ENCODE peak calls at places on chromosomes 2 and 18, in nine cellular contexts. U is AG04449, Y is HFF-Myc, C is PC-3, M is foreskin fibroblast, J is AG10803, F is GM12865, Q is fibroblast of the aortic adventitia, W is gastrocnemius medialis. A is an unnamed sample.

GRCh38 chr18:34807106-34807796 is 97.2 kb downstream of the DTNA start:
- DNase-seq in J (no peak), W (no peak), Y (no peak), U (no peak), F (no peak), M (no peak), Q (no peak), C (peak; percentile 73), A (no peak)

GRCh38 chr2:233079473-233079877 is 19.3 kb downstream of the INPP5D start:
- DNase-seq in U (no peak), Q (no peak), M (no peak), Y (no peak), C (no peak), J (no peak), F (peak; percentile 94), W (no peak), A (no peak)

GRCh38 chr2:1395009-1395408 is 18.3 kb upstream of the TPO start:
- DNase-seq in C (no peak), Y (no peak), W (no peak), U (no peak), J (no peak), F (no peak), Q (no peak), M (no peak), A (no peak)

GRCh38 chr2:8203354-8203753 is 478.5 kb upstream of the ID2 start:
- DNase-seq in W (no peak), U (no peak), Y (no peak), M (no peak), J (no peak), F (no peak), Q (no peak), C (no peak), A (no peak)

GRCh38 chr2:197813093-197813787 is 8.8 kb downstream of the PLCL1 start:
- DNase-seq in J (peak; percentile 45), F (peak; percentile 16), M (peak; percentile 71), Q (peak; percentile 55), Y (no peak), C (peak; percentile 67), W (no peak), U (no peak), A (no peak)

GRCh38 chr2:85234879-85235278 is 92.9 kb downstream of the TGOLN2 start:
- DNase-seq in W (no peak), Y (no peak), M (no peak), F (no peak), U (no peak), C (no peak), J (no peak), Q (no peak), A (no peak)

GRCh38 chr2:2919574-2920365 is 457.8 kb downstream of the EIPR1 start:
- DNase-seq in J (no peak), M (no peak), U (no peak), W (no peak), F (no peak), C (no peak), Q (no peak), Y (no peak), A (no peak)

GRCh38 chr2:100893753-100894530 is 74.0 kb downstream of the NPAS2 start:
- DNase-seq in F (peak; percentile 69), W (no peak), U (no peak), Q (no peak), C (peak; percentile 78), J (no peak), Y (no peak), M (no peak), A (no peak)

GRCh38 chr18:74899554-74899953 is 301.9 kb downstream of the ZNF407 start:
- DNase-seq in Q (peak; percentile 4), W (peak; percentile 20), Y (no peak), F (no peak), J (no peak), C (no peak), M (no peak), U (no peak), A (no peak)

GRCh38 chr18:74897971-74898657 is 300.4 kb downstream of the ZNF407 start:
- DNase-seq in Q (peak; percentile 48), Y (peak; percentile 29), J (peak; percentile 51), M (peak; percentile 78), F (no peak), W (no peak), U (peak; percentile 12), C (peak; percentile 76), A (peak; percentile 31)

GRCh38 chr18:74895686-74896085 is 298.0 kb downstream of the ZNF407 start:
- DNase-seq in J (peak; percentile 9), U (no peak), W (no peak), C (peak; percentile 40), Y (no peak), F (no peak), Q (peak; percentile 61), M (peak; percentile 68), A (no peak)

GRCh38 chr18:74898965-74899364 is 301.3 kb downstream of the ZNF407 start:
- DNase-seq in W (no peak), U (no peak), M (peak; percentile 32), F (no peak), Q (peak; percentile 10), C (peak; percentile 72), Y (no peak), J (peak; percentile 19), A (no peak)

GRCh38 chr18:74896390-74896991 is 298.8 kb downstream of the ZNF407 start:
- DNase-seq in C (peak; percentile 73), Q (peak; percentile 3), M (peak; percentile 9), Y (no peak), W (peak; percentile 55), J (no peak), U (no peak), F (peak; percentile 64), A (no peak)
- H3K4me3 ChIP-seq in C (no peak overlapping the region), Q (no peak overlapping the region), M (no peak overlapping the region), Y (no peak overlapping the region), W (no peak overlapping the region), J (no peak overlapping the region), U (no peak overlapping the region), F (no peak overlapping the region), A (no peak overlapping the region)

DNA sequence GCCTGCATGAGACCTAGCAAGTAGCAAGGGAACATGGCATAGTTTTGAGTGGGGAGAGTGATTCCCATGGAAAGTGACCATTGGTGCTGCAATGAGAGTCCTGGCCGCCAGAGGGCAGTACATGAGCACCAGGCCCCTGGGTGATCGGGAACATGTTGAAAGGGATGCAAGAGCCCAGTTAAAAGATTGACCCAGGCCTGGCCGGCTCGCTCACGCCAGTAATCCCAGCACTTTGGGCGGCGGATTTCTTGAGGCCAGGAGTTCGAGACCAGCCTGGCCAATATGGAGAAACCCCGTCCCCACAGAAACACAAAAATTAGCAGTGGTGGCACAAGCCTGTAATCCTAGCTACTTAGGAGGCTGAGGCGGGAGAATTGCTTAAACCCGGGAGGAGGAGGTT is 22.2 kb downstream of the FAP start:
- DNase-seq in F (peak; percentile 68), U (no peak), J (peak; percentile 41), Y (no peak), W (peak; percentile 47), Q (peak; percentile 77), C (peak; percentile 84), M (peak; percentile 71), A (no peak)
- TF ChIP-seq CTCF in F (peak; percentile 93), U (peak; percentile 88), J (peak; percentile 81), Y (peak; percentile 96), W (peak; percentile 62), Q (peak; percentile 97), C (peak; percentile 94), M (peak; percentile 95), A (peak; percentile 96)

GRCh38 chr2:205025580-205026240 is 480.4 kb downstream of the PARD3B start:
- DNase-seq in M (no peak), U (no peak), Y (no peak), J (no peak), Q (no peak), F (no peak), C (no peak), W (no peak), A (no peak)

GRCh38 chr2:205020673-205021072 is 475.4 kb downstream of the PARD3B start:
- DNase-seq in Y (no peak), J (no peak), U (no peak), M (no peak), Q (no peak), C (no peak), W (no peak), F (no peak), A (no peak)

GRCh38 chr2:205022751-205023150 is 477.5 kb downstream of the PARD3B start:
- DNase-seq in J (no peak), F (no peak), U (no peak), M (no peak), Y (no peak), C (no peak), W (no peak), Q (no peak), A (no peak)

GRCh38 chr2:205030695-205031094 is 485.4 kb downstream of the PARD3B start:
- DNase-seq in Y (no peak), U (no peak), Q (no peak), F (no peak), J (no peak), M (no peak), C (no peak), W (no peak), A (no peak)

DNA sequence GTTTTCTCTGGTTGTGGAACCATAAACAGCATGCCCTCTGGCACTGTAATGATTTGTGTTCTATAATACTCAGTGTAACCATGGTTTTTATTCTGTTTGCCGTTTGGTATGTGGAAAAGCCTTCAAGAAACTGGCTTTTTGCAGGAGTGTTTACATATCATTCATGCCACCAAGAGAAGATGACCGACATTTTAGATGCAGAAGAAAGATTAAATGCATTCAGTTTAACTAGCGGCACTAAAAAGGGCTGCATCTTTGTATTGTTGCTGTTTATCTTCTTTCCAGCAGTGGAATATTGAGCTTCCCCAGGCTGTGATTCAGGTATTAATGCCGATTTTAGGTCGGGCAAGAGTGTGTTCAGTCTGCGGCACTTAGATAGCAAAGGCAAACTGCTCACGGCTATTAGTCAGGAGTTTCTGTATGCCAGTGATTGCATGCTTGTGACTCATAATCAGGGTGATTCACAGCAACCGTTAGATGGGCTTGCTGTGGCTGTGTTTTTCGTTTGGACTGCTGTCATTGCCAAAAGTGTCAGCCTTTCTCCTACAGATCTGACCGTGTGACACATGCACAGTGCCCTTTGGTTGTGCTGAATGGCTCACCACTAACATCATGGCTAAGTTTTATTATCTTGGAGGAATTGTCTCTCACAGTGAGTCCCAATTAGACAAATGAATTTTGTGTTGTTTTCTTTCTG is 479.7 kb downstream of the PARD3B start:
- DNase-seq in M (peak; percentile 96), C (peak; percentile 95), J (peak; percentile 94), U (peak; percentile 79), Y (peak; percentile 82), Q (peak; percentile 93), F (no peak), W (peak; percentile 76), A (peak; percentile 85)
- H3K4me3 ChIP-seq in M (peak overlapping the region; percentile 29), C (peak overlapping the region; percentile 49), J (peak overlapping the region; percentile 49), U (peak overlapping the region; percentile 48), Y (peak overlapping the region; percentile 13), Q (no peak overlapping the region), F (no peak overlapping the region), W (peak overlapping the region; percentile 42), A (no peak overlapping the region)

GRCh38 chr2:111666160-111666559 is 217.8 kb downstream of the ANAPC1 start:
- DNase-seq in M (no peak), Q (no peak), U (no peak), Y (no peak), F (no peak), C (no peak), W (no peak), J (no peak), A (no peak)

GRCh38 chr2:111668274-111668616 is 215.7 kb downstream of the ANAPC1 start:
- DNase-seq in J (no peak), Q (no peak), C (no peak), U (no peak), W (no peak), Y (no peak), F (no peak), M (no peak), A (no peak)

GRCh38 chr2:111668741-111669140 is 215.3 kb downstream of the ANAPC1 start:
- DNase-seq in M (no peak), F (peak; percentile 5), Q (no peak), J (no peak), U (no peak), C (no peak), Y (no peak), W (no peak), A (no peak)

GRCh38 chr2:111667001-111667400 is 217.0 kb downstream of the ANAPC1 start:
- DNase-seq in Q (no peak), M (no peak), F (no peak), J (no peak), C (no peak), Y (no peak), U (no peak), W (no peak), A (no peak)

GRCh38 chr2:111667542-111668273 is 216.3 kb downstream of the ANAPC1 start:
- DNase-seq in F (no peak), U (no peak), J (peak; percentile 86), Y (no peak), C (peak; percentile 68), W (no peak), Q (peak; percentile 92), M (peak; percentile 88), A (peak; percentile 67)
- TF ChIP-seq CTCF in F (no peak), U (peak; percentile 72), J (peak; percentile 83), Y (peak; percentile 32), C (peak; percentile 68), W (no peak), Q (peak; percentile 75), M (peak; percentile 62), A (peak; percentile 78)

A was measured in AG09309.